ENCODE peak calls at places on chromosomes 11 and 22, in four cellular contexts. One of them, this sample, is unnamed. For H3K27me3, the result is how much of the 10 kb centered on the place peaks cover.

GRCh38 chr22:23566716-23567475 is 13.2 kb downstream of the IGLL1 start:
- DNase-seq in cardiac muscle cell: no peak
- DNase-seq in left ventricle myocardium inferior: no peak
- DNase-seq in Peyer's patch: no peak
- DNase-seq in this sample: no peak

GRCh38 chr11:121553806-121554205 is 101.0 kb upstream of the SORL1-AS1 start:
- DNase-seq in cardiac muscle cell: peak
- DNase-seq in left ventricle myocardium inferior: no peak
- DNase-seq in Peyer's patch: peak
- DNase-seq in this sample: no peak

GRCh38 chr22:18077639-18078328 is at the start of gene PEX26:
- DNase-seq in cardiac muscle cell: peak
- DNase-seq in left ventricle myocardium inferior: peak
- DNase-seq in Peyer's patch: peak
- DNase-seq in this sample: peak

GRCh38 chr22:47158457-47158856 is 396.0 kb downstream of the TBC1D22A start:
- DNase-seq in cardiac muscle cell: no peak
- DNase-seq in left ventricle myocardium inferior: no peak
- DNase-seq in Peyer's patch: no peak
- DNase-seq in this sample: peak

GRCh38 chr11:38323961-38324761 is 1726.1 kb upstream of the RAG2 start:
- DNase-seq in cardiac muscle cell: no peak
- DNase-seq in left ventricle myocardium inferior: no peak
- DNase-seq in Peyer's patch: no peak
- DNase-seq in this sample: no peak

GRCh38 chr11:67463186-67463585 is 5.9 kb downstream of the TMEM134 start:
- DNase-seq in cardiac muscle cell: no peak
- DNase-seq in left ventricle myocardium inferior: no peak
- DNase-seq in Peyer's patch: no peak
- DNase-seq in this sample: no peak

GRCh38 chr22:19442166-19442565 is 5.3 kb downstream of the C22orf39 start:
- DNase-seq in cardiac muscle cell: no peak
- DNase-seq in left ventricle myocardium inferior: no peak
- DNase-seq in Peyer's patch: no peak
- DNase-seq in this sample: no peak

GRCh38 chr11:19934828-19935259 is 222.2 kb downstream of the NAV2 start:
- DNase-seq in cardiac muscle cell: no peak
- DNase-seq in left ventricle myocardium inferior: no peak
- DNase-seq in Peyer's patch: no peak
- DNase-seq in this sample: no peak

GRCh38 chr11:3614742-3615171 is 27.0 kb downstream of the ART5 start:
- DNase-seq in cardiac muscle cell: no peak
- DNase-seq in left ventricle myocardium inferior: no peak
- DNase-seq in Peyer's patch: peak
- DNase-seq in this sample: no peak

GRCh38 chr11:116725434-116726221 is 47.2 kb downstream of the BUD13 start:
- DNase-seq in cardiac muscle cell: peak
- DNase-seq in left ventricle myocardium inferior: no peak
- DNase-seq in Peyer's patch: no peak
- DNase-seq in this sample: no peak

GRCh38 chr11:30935861-30936260 is 349.7 kb upstream of the MPPED2 start:
- DNase-seq in cardiac muscle cell: no peak
- DNase-seq in left ventricle myocardium inferior: no peak
- DNase-seq in Peyer's patch: no peak
- DNase-seq in this sample: no peak

DNA sequence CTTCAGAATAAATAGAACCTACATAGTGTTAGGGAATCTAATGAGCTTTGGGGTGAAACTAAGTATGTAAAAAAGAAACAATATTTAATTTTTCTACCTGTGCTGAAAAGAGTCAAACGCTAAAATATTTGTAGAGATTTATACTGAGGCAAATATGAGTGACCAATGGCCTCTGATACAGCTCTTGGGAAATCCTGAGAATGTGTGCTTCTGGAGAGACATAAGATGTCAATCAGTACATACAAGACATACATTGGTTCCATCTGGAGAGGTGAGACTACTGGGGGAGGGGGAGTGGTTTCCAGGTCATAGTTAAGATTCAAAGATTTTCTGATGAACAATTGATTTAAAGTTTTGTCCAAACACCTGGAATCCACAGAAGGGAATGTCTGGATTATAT is 970 bp downstream of the ASRGL1 start:
- DNase-seq in cardiac muscle cell: no peak
- DNase-seq in left ventricle myocardium inferior: no peak
- DNase-seq in Peyer's patch: no peak
- DNase-seq in this sample: no peak
- H3K4me3 ChIP-seq in cardiac muscle cell: peak
- H3K4me3 ChIP-seq in left ventricle myocardium inferior: peak
- H3K4me3 ChIP-seq in Peyer's patch: peak
- H3K4me3 ChIP-seq in this sample: peak

GRCh38 chr22:31105282-31105929 is 2.0 kb downstream of the SELENOM start:
- DNase-seq in cardiac muscle cell: no peak
- DNase-seq in left ventricle myocardium inferior: no peak
- DNase-seq in Peyer's patch: no peak
- DNase-seq in this sample: peak
- H3K27ac ChIP-seq in cardiac muscle cell: no peak
- H3K27ac ChIP-seq in left ventricle myocardium inferior: peak
- H3K27ac ChIP-seq in Peyer's patch: peak
- H3K27ac ChIP-seq in this sample: peak

GRCh38 chr22:26213826-26214225 is 44.6 kb downstream of the SEZ6L start:
- DNase-seq in cardiac muscle cell: no peak
- DNase-seq in left ventricle myocardium inferior: no peak
- DNase-seq in Peyer's patch: no peak
- DNase-seq in this sample: no peak
- H3K27me3 ChIP-seq in cardiac muscle cell: under half
- H3K27me3 ChIP-seq in left ventricle myocardium inferior: half or more
- H3K27me3 ChIP-seq in Peyer's patch: under half
- H3K27me3 ChIP-seq in this sample: half or more

DNA sequence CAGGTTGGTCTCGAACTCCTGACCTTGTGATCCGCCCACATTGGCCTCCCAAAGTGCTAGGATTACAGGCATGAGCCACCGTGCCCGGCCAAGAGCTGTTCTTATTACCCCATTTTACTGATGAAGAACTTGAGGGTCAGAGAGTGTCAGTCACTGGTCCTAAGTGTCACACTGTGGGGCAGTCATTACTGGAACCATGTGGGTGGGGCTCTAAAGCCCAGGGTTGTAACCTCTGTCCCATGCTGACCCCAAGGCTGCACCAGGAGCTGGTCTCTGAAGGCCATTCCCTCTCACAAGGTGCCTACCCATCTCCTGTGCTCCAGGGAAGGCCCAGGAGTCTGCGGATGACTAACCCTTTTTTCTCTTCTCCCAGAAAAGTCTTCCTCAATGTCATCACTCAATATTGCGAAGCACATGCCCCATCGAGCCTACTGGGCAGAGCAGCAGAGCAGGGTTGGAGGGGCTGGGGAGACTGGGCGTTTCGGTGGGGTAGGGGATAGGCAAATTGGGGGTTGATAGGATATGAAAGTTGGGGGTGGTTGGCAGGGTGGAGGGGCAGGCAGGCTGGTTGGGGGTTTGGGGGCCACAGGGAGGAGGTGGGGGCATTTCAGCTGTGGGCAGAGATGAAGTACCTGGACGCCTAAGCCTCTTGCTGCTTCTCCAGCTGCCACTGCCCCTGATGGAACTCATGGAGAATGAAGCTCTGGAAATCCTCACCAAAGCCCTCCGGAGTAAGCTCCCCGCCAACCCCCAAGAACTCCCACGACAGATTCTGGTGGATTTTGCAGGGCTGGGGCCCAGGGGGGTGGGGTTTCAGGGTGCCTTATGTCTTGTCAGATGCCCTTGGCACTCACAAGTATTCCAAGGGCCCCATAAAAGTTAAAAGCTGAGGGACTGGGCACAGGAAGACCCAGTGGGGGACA is 2.0 kb upstream of the ESRRA start:
- DNase-seq in cardiac muscle cell: no peak
- DNase-seq in left ventricle myocardium inferior: no peak
- DNase-seq in Peyer's patch: no peak
- DNase-seq in this sample: no peak
- H3K4me3 ChIP-seq in cardiac muscle cell: no peak
- H3K4me3 ChIP-seq in left ventricle myocardium inferior: peak
- H3K4me3 ChIP-seq in Peyer's patch: no peak
- H3K4me3 ChIP-seq in this sample: no peak

GRCh38 chr11:73566977-73567755 is 30.7 kb downstream of the FAM168A start:
- DNase-seq in cardiac muscle cell: peak
- DNase-seq in left ventricle myocardium inferior: no peak
- DNase-seq in Peyer's patch: no peak
- DNase-seq in this sample: no peak
- H3K27ac ChIP-seq in cardiac muscle cell: no peak
- H3K27ac ChIP-seq in left ventricle myocardium inferior: peak
- H3K27ac ChIP-seq in Peyer's patch: no peak
- H3K27ac ChIP-seq in this sample: no peak

GRCh38 chr22:45069925-45070324 is 60.1 kb upstream of the PHF21B start:
- DNase-seq in cardiac muscle cell: no peak
- DNase-seq in left ventricle myocardium inferior: no peak
- DNase-seq in Peyer's patch: no peak
- DNase-seq in this sample: no peak
- H3K27me3 ChIP-seq in cardiac muscle cell: under half
- H3K27me3 ChIP-seq in left ventricle myocardium inferior: half or more
- H3K27me3 ChIP-seq in Peyer's patch: under half
- H3K27me3 ChIP-seq in this sample: under half

DNA sequence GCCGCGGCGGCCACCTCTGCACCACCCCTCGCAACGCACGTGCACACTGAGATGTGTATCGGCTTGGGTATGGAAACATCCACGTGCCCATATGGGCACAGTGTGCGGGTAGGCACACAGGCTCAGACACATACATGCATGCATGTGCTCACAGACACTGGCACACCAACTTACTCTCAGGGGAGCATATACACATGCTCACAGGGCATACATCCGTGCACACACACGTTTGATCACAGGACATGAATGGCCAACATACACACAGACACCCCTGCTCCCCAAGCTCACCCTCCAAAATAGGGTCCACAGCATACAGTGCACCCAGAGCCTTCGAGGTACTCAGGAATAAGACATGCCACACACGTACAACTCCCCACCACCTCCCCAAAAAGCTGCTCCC is 52.9 kb downstream of the SLC22A12 start:
- DNase-seq in cardiac muscle cell: no peak
- DNase-seq in left ventricle myocardium inferior: no peak
- DNase-seq in Peyer's patch: no peak
- DNase-seq in this sample: no peak
- H3K4me3 ChIP-seq in cardiac muscle cell: peak
- H3K4me3 ChIP-seq in left ventricle myocardium inferior: peak
- H3K4me3 ChIP-seq in Peyer's patch: no peak
- H3K4me3 ChIP-seq in this sample: peak

This sample was measured in heart right ventricle.